ENCODE peak calls at places on chromosomes 7 and 10, in five cellular contexts. O is colonic mucosa, Y is heart left ventricle, C is HFF-Myc, D is heart right ventricle. N is an unnamed sample.

GRCh38 chr10:124180044-124180745 is 86.8 kb upstream of the CHST15 start:
- DNase-seq in C (no peak), O (no peak), D (no peak), Y (no peak), N (no peak)

GRCh38 chr10:127715782-127716378 is 21.1 kb upstream of the FOXI2 start:
- DNase-seq in C (no peak), O (no peak), Y (no peak), D (no peak), N (no peak)

GRCh38 chr10:78914502-78915330 is 154.1 kb upstream of the ZMIZ1 start:
- DNase-seq in D (no peak), C (no peak), Y (no peak), O (peak; percentile 49), N (no peak)

GRCh38 chr7:27164381-27165088 is 802 bp downstream of the HOXA9 start:
- DNase-seq in Y (no peak), D (no peak), C (no peak), O (no peak), N (no peak)

GRCh38 chr10:102492983-102493382 is 9.5 kb downstream of the ACTR1A start:
- DNase-seq in C (no peak), Y (no peak), O (no peak), D (no peak), N (no peak)

GRCh38 chr7:140625908-140626868 is 14.4 kb downstream of the DENND2A start:
- DNase-seq in C (peak; percentile 98), O (peak; percentile 68), Y (peak; percentile 92), D (peak; percentile 94), N (no peak)

GRCh38 chr7:3000566-3000965 is 43.1 kb downstream of the CARD11 start:
- DNase-seq in C (no peak), Y (no peak), D (no peak), O (peak; percentile 7), N (no peak)

GRCh38 chr7:73707045-73707631 is 12.3 kb downstream of the STX1A start:
- DNase-seq in Y (peak; percentile 50), C (no peak), O (peak; percentile 94), D (no peak), N (peak; percentile 55)

GRCh38 chr7:111172573-111172972 is 81.6 kb downstream of the LRRN3 start:
- DNase-seq in C (no peak), Y (no peak), O (no peak), D (no peak), N (no peak)

GRCh38 chr7:134686782-134687181 is 40.1 kb downstream of the BPGM start:
- DNase-seq in Y (no peak), D (no peak), O (no peak), C (no peak), N (no peak)
- TF ChIP-seq CTCF in Y (peak; percentile 43), D (peak; percentile 39), O (no peak), C (peak; percentile 12), N (peak; percentile 31)

GRCh38 chr7:105473163-105473562 is 48.9 kb downstream of the PUS7 start:
- DNase-seq in Y (no peak), C (peak; percentile 25), O (no peak), D (no peak), N (no peak)
- TF ChIP-seq CTCF in Y (no peak), C (no peak), O (no peak), D (no peak), N (no peak)

DNA sequence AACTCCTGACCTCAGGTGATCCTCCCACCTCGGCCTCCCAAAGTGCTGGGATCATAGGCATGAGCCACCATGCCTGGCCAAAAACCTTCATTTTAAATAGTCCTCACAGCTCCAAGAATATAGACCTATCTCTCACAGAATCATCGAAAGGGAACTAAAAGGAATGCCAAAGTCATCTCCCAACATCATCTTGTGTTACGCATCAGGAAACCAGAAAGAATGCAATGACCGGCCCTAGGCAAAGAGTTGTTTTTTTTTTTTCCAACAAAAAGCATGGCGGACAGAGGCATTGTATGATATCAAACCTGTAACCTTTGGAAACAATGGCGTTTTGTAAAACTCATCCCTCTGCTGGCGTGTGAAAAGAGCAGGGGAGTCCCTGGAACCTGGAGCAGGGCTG is 73.2 kb downstream of the FAM107B start:
- DNase-seq in D (no peak), Y (no peak), O (no peak), C (no peak), N (no peak)
- TF ChIP-seq CTCF in D (no peak), Y (no peak), O (no peak), C (no peak), N (no peak)

GRCh38 chr7:250523-250922 is 39.4 kb upstream of the FOXL3 start:
- DNase-seq in C (no peak), O (no peak), Y (no peak), D (no peak), N (no peak)
- TF ChIP-seq CTCF in C (no peak), O (no peak), Y (no peak), D (no peak), N (no peak)

GRCh38 chr7:135168489-135169140 is 1.9 kb downstream of the CYREN start:
- DNase-seq in C (no peak), D (no peak), O (no peak), Y (no peak), N (no peak)
- TF ChIP-seq CTCF in C (no peak), D (no peak), O (no peak), Y (no peak), N (no peak)

N was measured in D721Med.